ENCODE peak calls at places on chromosomes 11 and 22, in six cellular contexts. R is lower leg skin, Q is hepatocyte, K is left ventricle myocardium inferior, J is breast epithelium, C is H1. S is an unnamed sample.

GRCh38 chr11:6486256-6486655 is 5.0 kb downstream of the TIMM10B start:
- DNase-seq in C (no peak), R (no peak), J (no peak), Q (no peak), K (no peak), S (no peak)

GRCh38 chr11:120272303-120272702 is 32.4 kb downstream of the POU2F3 start:
- DNase-seq in J (no peak), K (no peak), R (no peak), Q (no peak), C (no peak), S (peak)

GRCh38 chr11:25423436-25424184 is 908.3 kb upstream of the ANO3 start:
- DNase-seq in K (no peak), Q (no peak), J (no peak), C (no peak), R (no peak), S (peak)

GRCh38 chr11:88813233-88813915 is 252.4 kb downstream of the GRM5 start:
- DNase-seq in Q (no peak), C (no peak), J (no peak), R (no peak), K (no peak), S (no peak)

GRCh38 chr22:45308624-45309421 is 911 bp upstream of the FAM118A start:
- DNase-seq in J (peak), Q (no peak), R (peak), K (no peak), C (no peak), S (no peak)

GRCh38 chr11:112269139-112269538 is 8.5 kb upstream of the PLET1 start:
- DNase-seq in K (no peak), Q (no peak), J (no peak), R (no peak), C (no peak), S (no peak)

GRCh38 chr11:69353696-69354544 is 60.0 kb downstream of the MYEOV start:
- DNase-seq in Q (no peak), R (peak), C (no peak), K (no peak), J (peak), S (peak)

GRCh38 chr11:11569936-11570491 is 51.8 kb downstream of the GALNT18 start:
- DNase-seq in C (no peak), Q (peak), K (peak), R (peak), J (peak), S (no peak)

GRCh38 chr11:99241059-99241458 is 220.3 kb downstream of the CNTN5 start:
- DNase-seq in C (no peak), Q (no peak), K (no peak), R (no peak), J (no peak), S (no peak)

GRCh38 chr11:57476223-57476882 is 16.0 kb downstream of the RTN4RL2 start:
- DNase-seq in R (no peak), C (no peak), Q (peak), J (peak), K (peak), S (no peak)

GRCh38 chr22:38935616-38936015 is 21.8 kb upstream of the APOBEC3A start:
- DNase-seq in R (peak), K (no peak), Q (no peak), C (no peak), J (no peak), S (no peak)

GRCh38 chr22:37999236-37999635 is 14.9 kb upstream of the SOX10 start:
- DNase-seq in Q (no peak), J (no peak), R (no peak), K (no peak), C (no peak), S (no peak)

GRCh38 chr11:5284551-5285130 is 14.9 kb upstream of the HBE1 start:
- DNase-seq in R (no peak), Q (no peak), C (no peak), J (no peak), K (no peak), S (no peak)

GRCh38 chr11:102971766-102972165 is 16.2 kb upstream of the MMP13 start:
- DNase-seq in Q (no peak), K (no peak), J (no peak), C (no peak), R (no peak), S (no peak)

GRCh38 chr11:102964867-102965266 is 9.3 kb upstream of the MMP13 start:
- DNase-seq in Q (no peak), K (no peak), J (no peak), R (no peak), C (no peak), S (no peak)

GRCh38 chr11:102967497-102967896 is 12.0 kb upstream of the MMP13 start:
- DNase-seq in K (no peak), C (no peak), Q (no peak), R (no peak), J (no peak), S (no peak)

GRCh38 chr11:102966011-102966410 is 10.5 kb upstream of the MMP13 start:
- DNase-seq in J (no peak), C (no peak), R (no peak), K (no peak), Q (no peak), S (no peak)
- TF ChIP-seq CTCF in J (no peak), C (no peak), R (no peak), K (no peak), Q (no peak), S (no peak)

GRCh38 chr22:42116848-42117424 is 13.7 kb downstream of the CYP2D6 start:
- DNase-seq in C (no peak), K (no peak), J (no peak), Q (peak), R (peak), S (no peak)
- TF ChIP-seq CTCF in C (peak), K (no peak), J (no peak), Q (peak), R (no peak), S (no peak)

DNA sequence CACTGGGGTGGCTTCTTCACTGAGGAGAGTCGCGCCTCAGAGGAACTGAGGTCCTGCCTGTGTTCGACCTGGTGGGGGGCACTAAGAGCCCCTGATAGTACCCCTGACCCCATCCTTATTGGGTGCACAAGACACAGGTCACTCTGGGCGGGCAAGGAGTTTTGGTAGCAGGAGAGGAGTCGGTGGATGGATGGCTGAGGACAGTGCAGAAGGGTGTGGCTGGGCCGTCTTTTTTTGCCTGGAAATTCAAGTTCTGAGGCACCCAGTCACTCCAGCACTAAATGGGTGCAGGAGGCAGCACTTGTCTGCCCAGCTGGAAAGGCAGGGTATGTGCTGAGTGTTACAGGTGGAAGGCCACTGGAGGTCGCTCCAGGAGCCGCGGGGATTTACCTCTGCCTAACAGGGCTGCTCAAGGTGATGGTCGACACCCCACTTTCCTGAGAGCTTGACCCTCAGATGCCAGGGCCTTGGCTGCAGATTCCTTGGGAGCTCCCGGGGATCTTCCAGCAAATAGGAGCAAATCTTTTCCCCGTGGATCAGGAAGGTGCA is 960 bp downstream of the TSSC4 start:
- DNase-seq in J (no peak), Q (no peak), K (no peak), R (no peak), C (no peak), S (no peak)
- TF ChIP-seq CTCF in J (no peak), Q (no peak), K (no peak), R (no peak), C (peak), S (no peak)

DNA sequence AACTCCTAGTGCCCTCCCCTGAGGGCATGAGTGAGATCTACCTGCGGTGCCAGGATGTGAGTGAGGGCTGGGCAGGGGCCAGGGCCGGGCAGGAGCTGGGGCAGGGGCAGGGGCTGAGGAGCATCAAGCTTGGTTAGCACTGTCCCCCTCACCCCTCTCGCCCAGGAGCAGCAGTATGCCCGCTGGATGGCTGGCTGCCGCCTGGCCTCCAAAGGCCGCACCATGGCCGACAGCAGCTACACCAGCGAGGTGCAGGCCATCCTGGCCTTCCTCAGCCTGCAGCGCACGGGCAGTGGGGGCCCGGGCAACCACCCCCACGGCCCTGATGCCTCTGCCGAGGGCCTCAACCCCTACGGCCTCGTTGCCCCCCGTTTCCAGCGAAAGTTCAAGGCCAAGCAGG is 5.7 kb downstream of the TRPT1 start:
- DNase-seq in C (no peak), J (no peak), R (no peak), Q (no peak), K (no peak), S (no peak)
- TF ChIP-seq CTCF in C (no peak), J (no peak), R (no peak), Q (no peak), K (no peak), S (no peak)

GRCh38 chr11:81470446-81470845 is 1263.2 kb downstream of the FAM181B start:
- DNase-seq in J (no peak), C (no peak), Q (peak), K (no peak), R (no peak), S (no peak)
- TF ChIP-seq CTCF in J (no peak), C (no peak), Q (no peak), K (no peak), R (no peak), S (no peak)

DNA sequence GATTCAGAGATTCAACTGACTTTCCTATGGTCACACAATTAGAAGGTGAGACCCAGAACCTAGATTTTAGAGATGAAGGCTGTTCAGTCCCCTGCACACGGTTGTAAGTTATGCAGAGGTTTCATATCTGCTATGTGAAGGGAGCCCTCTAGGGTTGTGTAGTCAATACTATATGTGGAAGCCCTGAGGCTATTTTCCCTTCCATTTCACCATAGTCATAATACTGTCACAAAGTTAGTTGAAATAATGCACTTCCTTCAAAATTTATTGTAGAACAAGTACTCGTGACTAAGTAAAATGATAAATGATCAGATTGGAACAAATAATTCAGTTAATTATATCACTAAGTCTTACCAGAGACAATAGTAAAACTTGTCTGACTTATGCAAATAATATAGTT is 48.8 kb downstream of the ENDOD1 start:
- DNase-seq in C (no peak), J (no peak), R (no peak), Q (peak), K (no peak), S (no peak)
- TF ChIP-seq CTCF in C (peak), J (no peak), R (no peak), Q (peak), K (peak), S (peak)